ENCODE peak calls at places on chromosomes 3 and 15, in six cellular contexts. Z, G, A, F, S and Q are unnamed samples.

GRCh38 chr3:21357241-21357640 is 393.8 kb downstream of the ZNF385D start:
- DNase-seq in Z (no peak), G (no peak), A (no peak), F (no peak), S (peak), Q (no peak)

GRCh38 chr15:38631126-38632075 is 66.8 kb upstream of the RASGRP1 start:
- DNase-seq in Z (no peak), G (no peak), A (no peak), F (no peak), S (no peak), Q (no peak)

GRCh38 chr3:44992555-44993470 is 16.8 kb downstream of the EXOSC7 start:
- DNase-seq in Z (no peak), G (peak), A (no peak), F (peak), S (no peak), Q (no peak)

GRCh38 chr3:195209083-195209835 is 61.7 kb downstream of the XXYLT1 start:
- DNase-seq in Z (no peak), G (no peak), A (no peak), F (peak), S (peak), Q (no peak)

GRCh38 chr3:12190221-12190807 is 31.6 kb upstream of the TIMP4 start:
- DNase-seq in Z (no peak), G (no peak), A (no peak), F (no peak), S (no peak), Q (no peak)

GRCh38 chr15:95210436-95210981 is 979.1 kb downstream of the MCTP2 start:
- DNase-seq in Z (no peak), G (no peak), A (no peak), F (no peak), S (no peak), Q (no peak)

GRCh38 chr15:71186971-71187960 is 72.0 kb downstream of the THSD4 start:
- DNase-seq in Z (no peak), G (no peak), A (no peak), F (no peak), S (no peak), Q (no peak)

GRCh38 chr3:132606085-132606484 is 9.0 kb downstream of the ACKR4 start:
- DNase-seq in Z (no peak), G (peak), A (no peak), F (no peak), S (peak), Q (no peak)

GRCh38 chr3:33833408-33834116 is 35.1 kb downstream of the PDCD6IP start:
- DNase-seq in Z (no peak), G (no peak), A (no peak), F (no peak), S (no peak), Q (no peak)

GRCh38 chr15:77617507-77618285 is 15.0 kb downstream of the LINGO1 start:
- DNase-seq in Z (no peak), G (no peak), A (no peak), F (no peak), S (no peak), Q (no peak)

GRCh38 chr15:55742927-55743614 is at the start of gene PRTG:
- DNase-seq in Z (no peak), G (peak), A (no peak), F (peak), S (peak), Q (no peak)

GRCh38 chr3:74624301-74624700 is 9.8 kb upstream of the CNTN3 start:
- DNase-seq in Z (peak), G (peak), A (peak), F (no peak), S (peak), Q (no peak)

GRCh38 chr15:98774756-98775497 is 126.6 kb downstream of the IGF1R start:
- DNase-seq in Z (no peak), G (no peak), A (no peak), F (no peak), S (no peak), Q (no peak)

GRCh38 chr3:66037986-66038369 is 740 bp downstream of the MAGI1 start:
- DNase-seq in Z (no peak), G (no peak), A (no peak), F (no peak), S (no peak), Q (peak)

GRCh38 chr3:189137416-189137815 is 34.4 kb upstream of the TPRG1 start:
- DNase-seq in Z (no peak), G (no peak), A (no peak), F (no peak), S (no peak), Q (no peak)

GRCh38 chr3:26807272-26807671 is 184.7 kb downstream of the LRRC3B start:
- DNase-seq in Z (no peak), G (no peak), A (no peak), F (no peak), S (no peak), Q (no peak)

GRCh38 chr3:129973853-129974252 is 667 bp upstream of the TRH start:
- DNase-seq in Z (no peak), G (no peak), A (no peak), F (no peak), S (no peak), Q (no peak)

GRCh38 chr15:37574985-37575384 is 359.5 kb upstream of the TMCO5A start:
- DNase-seq in Z (no peak), G (no peak), A (no peak), F (no peak), S (no peak), Q (no peak)

GRCh38 chr15:82805994-82806406 is at the start of gene FSD2:
- DNase-seq in Z (no peak), G (no peak), A (no peak), F (no peak), S (no peak), Q (no peak)

GRCh38 chr15:42131826-42132806 is 24.3 kb downstream of the PLA2G4F start:
- DNase-seq in Z (no peak), G (no peak), A (no peak), F (no peak), S (no peak), Q (no peak)

GRCh38 chr3:179608931-179609720 is 4.5 kb downstream of the NDUFB5 start:
- DNase-seq in Z (no peak), G (no peak), A (no peak), F (no peak), S (no peak), Q (no peak)

GRCh38 chr3:152842423-152842822 is 7.5 kb downstream of the P2RY1 start:
- DNase-seq in Z (no peak), G (no peak), A (no peak), F (no peak), S (no peak), Q (no peak)

GRCh38 chr3:194486540-194487288 is at the start of gene ATP13A3:
- DNase-seq in Z (peak), G (peak), A (no peak), F (peak), S (peak), Q (peak)

GRCh38 chr3:185807455-185808068 is 17.3 kb downstream of the IGF2BP2 start:
- DNase-seq in Z (no peak), G (peak), A (no peak), F (no peak), S (peak), Q (no peak)

GRCh38 chr3:62184559-62184958 is 188.8 kb downstream of the FEZF2 start:
- DNase-seq in Z (no peak), G (peak), A (no peak), F (no peak), S (peak), Q (no peak)

GRCh38 chr3:38497026-38497425 is 886 bp downstream of the EXOG start:
- DNase-seq in Z (no peak), G (peak), A (no peak), F (no peak), S (peak), Q (no peak)

GRCh38 chr3:197454014-197454413 is 101.8 kb downstream of the BDH1 start:
- DNase-seq in Z (no peak), G (peak), A (no peak), F (no peak), S (peak), Q (no peak)

GRCh38 chr3:123818921-123819429 is 65.2 kb downstream of the MYLK start:
- DNase-seq in Z (no peak), G (peak), A (no peak), F (no peak), S (peak), Q (no peak)

GRCh38 chr3:116046350-116046749 is 398.9 kb downstream of the LSAMP start:
- DNase-seq in Z (no peak), G (no peak), A (no peak), F (no peak), S (no peak), Q (no peak)

GRCh38 chr3:20352547-20353164 is 166.7 kb upstream of the SGO1 start:
- DNase-seq in Z (no peak), G (peak), A (no peak), F (no peak), S (no peak), Q (no peak)

GRCh38 chr15:87871130-87871737 is 385.3 kb downstream of the NTRK3 start:
- DNase-seq in Z (no peak), G (no peak), A (peak), F (no peak), S (peak), Q (no peak)

GRCh38 chr15:67799801-67800205 is 25.5 kb upstream of the SKOR1 start:
- DNase-seq in Z (no peak), G (no peak), A (no peak), F (no peak), S (no peak), Q (no peak)

GRCh38 chr3:126147932-126148683 is 32.3 kb downstream of the ALDH1L1 start:
- DNase-seq in Z (no peak), G (no peak), A (no peak), F (no peak), S (no peak), Q (peak)

GRCh38 chr3:1578105-1578833 is 485.4 kb downstream of the CNTN6 start:
- DNase-seq in Z (no peak), G (no peak), A (no peak), F (no peak), S (no peak), Q (no peak)

GRCh38 chr3:151526771-151527170 is 65.9 kb upstream of the IGSF10 start:
- DNase-seq in Z (no peak), G (no peak), A (no peak), F (no peak), S (no peak), Q (no peak)
- TF ChIP-seq CTCF in Z (no peak), G (no peak), A (no peak), F (no peak), S (no peak), Q (no peak)

DNA sequence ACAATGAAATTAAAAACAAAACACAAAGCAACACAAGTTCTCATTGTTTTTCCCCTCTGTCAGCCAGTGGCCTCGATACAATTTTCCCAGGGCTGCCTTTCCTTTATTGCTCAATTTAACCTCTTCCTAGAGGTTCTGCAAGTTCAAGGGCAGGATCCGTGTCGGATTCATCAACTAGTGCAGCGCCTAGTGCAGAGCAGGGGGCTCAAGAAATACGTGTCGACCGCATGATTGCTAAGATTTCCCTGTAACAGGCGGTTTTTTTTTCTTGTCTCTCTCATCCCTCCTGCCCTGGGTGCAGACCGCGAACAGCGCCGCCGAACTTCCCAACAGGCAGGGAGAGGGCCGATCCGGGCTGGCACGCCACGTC is 1.4 kb upstream of the BHLHE40 start:
- DNase-seq in Z (no peak), G (no peak), A (no peak), F (no peak), S (no peak), Q (no peak)
- TF ChIP-seq CTCF in Z (no peak), G (no peak), A (no peak), F (no peak), S (no peak), Q (peak)

GRCh38 chr3:114370537-114371174 is 76.8 kb downstream of the TIGIT start:
- DNase-seq in Z (no peak), G (no peak), A (no peak), F (no peak), S (no peak), Q (no peak)
- TF ChIP-seq CTCF in Z (peak), G (peak), A (no peak), F (no peak), S (peak), Q (peak)

DNA sequence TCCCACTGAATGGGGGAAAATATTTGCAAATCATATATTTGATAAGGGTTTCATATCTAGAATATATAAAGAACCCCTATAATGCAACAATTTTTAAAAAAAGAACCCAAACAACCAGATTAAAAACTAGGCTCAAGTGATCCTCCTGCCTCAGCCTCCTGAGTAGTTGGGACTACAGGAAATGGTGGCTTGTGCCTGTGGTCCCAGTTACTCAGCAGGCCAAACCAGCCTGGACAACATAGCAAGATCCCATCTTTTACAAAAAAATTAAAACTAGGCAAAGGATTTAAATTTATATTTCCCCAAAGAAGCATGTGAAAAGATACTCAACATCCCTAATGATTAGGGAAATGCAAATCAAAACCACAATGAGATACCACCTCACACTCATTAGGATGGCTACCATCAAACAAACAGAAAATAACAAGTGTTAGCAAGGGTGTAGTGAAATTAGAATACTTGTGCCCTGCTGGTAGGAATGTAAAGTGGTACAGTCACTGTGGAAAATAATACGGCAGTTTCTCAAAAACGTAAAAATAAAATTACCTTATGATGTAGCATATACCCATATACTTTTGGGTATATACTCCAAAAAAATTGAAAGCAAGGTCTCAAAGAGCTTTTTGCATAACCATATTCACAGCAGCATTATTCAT is 19.7 kb downstream of the TFDP2 start:
- DNase-seq in Z (no peak), G (no peak), A (no peak), F (no peak), S (no peak), Q (no peak)
- TF ChIP-seq CTCF in Z (no peak), G (peak), A (peak), F (peak), S (peak), Q (peak)

GRCh38 chr15:33007295-33007855 is 187.1 kb downstream of the FMN1 start:
- DNase-seq in Z (no peak), G (peak), A (no peak), F (no peak), S (peak), Q (no peak)
- TF ChIP-seq CTCF in Z (no peak), G (peak), A (peak), F (no peak), S (peak), Q (peak)

DNA sequence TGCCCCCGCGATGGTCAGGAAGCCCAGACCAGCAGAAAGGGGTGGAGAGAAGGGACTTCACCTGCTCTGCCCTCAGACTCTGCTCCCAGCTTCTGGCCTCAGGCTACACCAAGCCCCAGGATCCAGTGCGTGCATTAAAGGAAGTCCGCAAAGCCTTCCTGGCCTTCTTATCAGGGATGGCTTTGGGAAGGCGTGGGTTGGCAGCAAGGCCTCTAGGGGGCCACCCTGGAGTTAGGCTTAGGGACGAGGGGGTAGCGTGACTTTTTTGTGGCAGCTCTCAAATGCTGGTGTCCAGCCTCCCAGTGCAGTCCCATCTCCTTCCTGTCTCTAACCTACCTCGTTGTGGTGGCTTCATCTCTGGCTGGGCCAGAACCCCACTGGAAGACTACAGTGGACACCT is 18.9 kb upstream of the RPL29 start:
- DNase-seq in Z (no peak), G (no peak), A (no peak), F (no peak), S (no peak), Q (no peak)
- TF ChIP-seq CTCF in Z (peak), G (peak), A (peak), F (peak), S (peak), Q (peak)

DNA sequence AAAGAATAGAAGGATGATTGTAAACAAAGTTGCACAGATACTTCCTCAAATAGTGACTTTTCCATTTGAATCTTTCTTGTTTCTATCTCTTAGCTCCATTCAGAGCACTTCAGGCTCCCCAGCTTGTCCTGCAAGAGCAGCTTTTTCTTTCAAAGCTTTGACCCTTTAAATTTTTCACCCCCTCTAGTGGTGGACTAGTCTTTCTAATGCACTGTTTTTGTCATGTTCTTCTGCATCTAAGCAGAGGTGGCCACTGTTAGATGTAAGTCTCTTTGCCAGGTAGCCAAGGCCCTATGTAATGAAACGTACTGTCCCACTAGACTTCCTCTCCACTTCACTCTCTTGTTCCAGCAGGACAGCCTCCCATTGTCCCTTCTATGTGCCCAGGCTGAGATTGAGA is 74.0 kb upstream of the MANF start:
- DNase-seq in Z (no peak), G (peak), A (no peak), F (no peak), S (peak), Q (no peak)
- TF ChIP-seq CTCF in Z (peak), G (peak), A (peak), F (no peak), S (peak), Q (peak)

DNA sequence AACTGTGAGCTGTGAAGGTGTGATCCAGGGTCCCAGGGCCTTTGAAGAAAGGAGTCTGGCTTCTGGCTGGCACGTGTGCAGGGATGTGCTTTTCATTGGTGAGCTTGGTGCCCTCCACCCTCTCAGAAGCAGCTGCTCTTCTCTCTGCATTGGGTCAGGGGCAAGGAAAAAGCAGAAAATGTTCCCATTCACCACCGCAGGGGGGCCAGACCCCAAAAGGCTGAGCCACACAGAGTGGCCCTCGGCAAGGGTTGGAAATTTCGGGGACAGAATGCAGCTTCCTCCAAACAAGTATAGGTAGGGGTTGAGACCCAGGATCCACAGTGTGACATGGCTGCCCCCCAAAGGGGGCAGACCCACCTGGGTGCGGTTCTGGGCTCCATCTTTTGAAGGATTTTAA is 2.5 kb downstream of the CSK start:
- DNase-seq in Z (no peak), G (no peak), A (no peak), F (no peak), S (no peak), Q (no peak)
- TF ChIP-seq CTCF in Z (no peak), G (no peak), A (no peak), F (no peak), S (no peak), Q (no peak)

GRCh38 chr3:120561251-120562045 is 34.7 kb upstream of the NDUFB4 start:
- DNase-seq in Z (peak), G (peak), A (no peak), F (peak), S (peak), Q (no peak)

GRCh38 chr3:120560304-120561250 is 35.6 kb upstream of the NDUFB4 start:
- DNase-seq in Z (no peak), G (no peak), A (no peak), F (no peak), S (no peak), Q (no peak)

GRCh38 chr3:120558784-120559227 is 37.3 kb upstream of the NDUFB4 start:
- DNase-seq in Z (peak), G (peak), A (peak), F (peak), S (peak), Q (no peak)

GRCh38 chr3:120557115-120557514 is 39.0 kb upstream of the NDUFB4 start:
- DNase-seq in Z (no peak), G (no peak), A (no peak), F (no peak), S (no peak), Q (no peak)

GRCh38 chr3:120559228-120560061 is 36.7 kb upstream of the NDUFB4 start:
- DNase-seq in Z (peak), G (peak), A (peak), F (peak), S (peak), Q (no peak)
- TF ChIP-seq CTCF in Z (no peak), G (no peak), A (no peak), F (no peak), S (no peak), Q (peak)

DNA sequence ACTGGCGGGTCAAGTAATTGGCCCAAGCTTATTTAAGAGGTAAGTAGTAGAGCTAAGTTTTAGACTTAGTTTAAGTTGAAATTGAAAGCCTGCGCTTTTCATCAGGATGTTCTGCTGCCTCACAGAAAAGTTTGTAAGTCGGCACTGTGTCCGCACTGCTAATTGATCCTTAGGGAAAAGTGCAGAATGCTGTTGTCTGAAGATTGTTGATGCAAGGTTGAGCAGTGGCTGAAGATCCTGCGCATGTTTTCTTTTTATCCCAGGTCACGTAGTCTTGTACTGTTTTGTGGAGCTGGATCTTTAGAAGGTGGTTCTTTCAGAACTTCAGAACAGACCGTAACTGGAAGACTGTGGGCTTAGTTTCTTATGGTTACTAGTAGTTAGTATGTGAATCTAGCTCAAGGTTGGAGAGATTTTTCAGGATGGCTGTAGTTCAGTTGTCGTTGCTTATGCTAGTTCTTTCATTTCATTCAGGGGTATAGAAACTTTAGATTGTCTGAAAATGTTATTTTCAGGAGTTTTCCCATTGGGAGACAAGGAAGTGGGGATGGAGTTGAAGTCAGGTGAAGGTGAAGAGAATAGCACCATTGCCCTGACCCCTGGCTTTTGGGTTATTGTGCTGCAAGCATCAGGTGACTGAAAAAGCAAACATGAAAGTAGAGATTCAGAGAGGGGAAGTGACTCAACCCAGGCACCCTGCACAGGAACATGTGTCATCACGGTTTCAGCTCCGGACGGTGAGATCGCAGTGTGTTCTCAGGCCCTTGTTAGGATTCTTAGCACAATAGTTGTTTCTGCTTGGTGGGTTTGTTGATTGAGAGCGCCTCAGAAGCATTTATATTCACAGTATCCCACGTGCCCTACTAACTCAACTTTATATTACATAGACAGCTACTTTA is 32.8 kb downstream of the AKAP13 start:
- DNase-seq in Z (no peak), G (peak), A (no peak), F (peak), S (peak), Q (no peak)
- TF ChIP-seq CTCF in Z (no peak), G (peak), A (no peak), F (no peak), S (no peak), Q (no peak)